ENCODE peak calls at places on chromosomes 16 and 17, in nine cellular contexts. G is stimulated activated CD4-positive, alpha-beta T cell treated with anti-CD3 and anti-CD28 coated beads, Interleukin-4, amount 100 ng/mL, for 4 hours; F is activated CD4-positive, alpha-beta T cell treated with anti-CD3 and anti-CD28 coated beads for 24 hours; B is ACHN; V is CD4-positive, alpha-beta memory T cell; X is HCT116; O is EL; M is stimulated activated CD8-positive, alpha-beta memory T cell treated with anti-CD3 and anti-CD28 coated beads, Interleukin-15, amount 100 ng/mL, for 24 hours; E is heart left ventricle. A is an unnamed sample.
A peak's percentile ranks its signal among the peaks of the same experiment; 100 is the strongest.

GRCh38 chr17:31581491-31581890 is 190.0 kb downstream of the RAB11FIP4 start:
- DNase-seq in V (no peak), E (no peak), F (no peak), B (peak; percentile 54), M (no peak), G (no peak), X (no peak), O (peak; percentile 42), A (no peak)

GRCh38 chr16:62370445-62370844 is 334.2 kb upstream of the CDH8 start:
- DNase-seq in V (no peak), E (no peak), O (no peak), F (no peak), G (no peak), M (no peak), B (no peak), X (no peak), A (no peak)

GRCh38 chr16:69412287-69412686 is 12.1 kb upstream of the CYB5B start:
- DNase-seq in X (no peak), V (no peak), B (no peak), O (no peak), F (no peak), E (no peak), M (no peak), G (no peak), A (peak; percentile 56)

GRCh38 chr17:8935194-8935593 is 30.3 kb downstream of the PIK3R5 start:
- DNase-seq in O (peak; percentile 15), B (no peak), M (no peak), V (peak; percentile 86), E (no peak), F (peak; percentile 55), X (no peak), G (peak; percentile 74), A (no peak)

GRCh38 chr16:86510465-86511261 is at the start of gene FOXF1:
- DNase-seq in M (no peak), X (no peak), O (peak; percentile 75), B (no peak), E (no peak), G (no peak), V (peak; percentile 1), F (no peak), A (peak; percentile 80)

GRCh38 chr16:50457423-50457822 is 88.6 kb upstream of the BRD7 start:
- DNase-seq in O (no peak), F (no peak), E (no peak), B (no peak), X (no peak), M (no peak), V (no peak), G (no peak), A (no peak)

GRCh38 chr16:86502856-86503748 is 7.2 kb upstream of the FOXF1 start:
- DNase-seq in B (no peak), O (no peak), F (no peak), X (no peak), V (no peak), M (no peak), E (no peak), G (no peak), A (no peak)

GRCh38 chr17:29596811-29597210 is 3.9 kb downstream of the ANKRD13B start:
- DNase-seq in G (no peak), O (no peak), V (no peak), M (no peak), E (peak; percentile 59), B (no peak), X (no peak), F (no peak), A (no peak)

GRCh38 chr17:57636985-57637667 is 108.0 kb downstream of the CCDC182 start:
- DNase-seq in V (no peak), E (no peak), O (peak; percentile 37), B (no peak), G (no peak), M (no peak), F (no peak), X (no peak), A (peak; percentile 72)

GRCh38 chr16:88978608-88979346 is 1.8 kb upstream of the CBFA2T3 start:
- DNase-seq in M (no peak), V (no peak), G (no peak), E (no peak), F (no peak), O (no peak), B (no peak), X (no peak), A (no peak)

GRCh38 chr17:50596191-50597037 is 35.9 kb downstream of the CACNA1G start:
- DNase-seq in B (no peak), V (no peak), F (no peak), O (no peak), G (no peak), X (no peak), M (no peak), E (no peak), A (peak; percentile 18)

GRCh38 chr17:67171560-67171959 is 73.4 kb downstream of the HELZ start:
- DNase-seq in G (no peak), O (no peak), V (no peak), M (no peak), B (no peak), F (no peak), X (no peak), E (no peak), A (no peak)

A was measured in lung microvascular endothelial cell.